ENCODE peak calls at places on chromosomes 16 and 17, in four cellular contexts. H is body of pancreas, G is lung, P is aorta. E is an unnamed sample. For H3K4me1 and H3K9me3, the result is how much of the 10 kb centered on the place peaks cover.

GRCh38 chr17:40864661-40865380 is 2.2 kb downstream of the KRT12 start:
- ATAC-seq in H (no peak), G (no peak), P (no peak), E (no peak)

GRCh38 chr16:30724641-30725464 is 23.4 kb upstream of the PHKG2 start:
- ATAC-seq in H (peak), G (peak), P (no peak), E (peak)

GRCh38 chr17:55895112-55895759 is 144.4 kb downstream of the PCTP start:
- ATAC-seq in H (no peak), G (no peak), P (peak), E (peak)

GRCh38 chr16:23484501-23485256 is 25.6 kb downstream of the GGA2 start:
- ATAC-seq in H (no peak), G (no peak), P (no peak), E (no peak)

GRCh38 chr16:85395913-85396878 is 216.9 kb upstream of the GSE1 start:
- ATAC-seq in H (no peak), G (no peak), P (peak), E (peak)

GRCh38 chr16:54165912-54166265 is 120.7 kb downstream of the IRX3 start:
- ATAC-seq in H (no peak), G (no peak), P (no peak), E (no peak)

GRCh38 chr16:84986102-84986501 is 25.2 kb downstream of the ZDHHC7 start:
- ATAC-seq in H (no peak), G (no peak), P (no peak), E (no peak)

GRCh38 chr16:58797137-58797801 is 63.2 kb upstream of the GOT2 start:
- ATAC-seq in H (no peak), G (no peak), P (no peak), E (no peak)

GRCh38 chr16:84952335-84953050 is 58.8 kb downstream of the ZDHHC7 start:
- ATAC-seq in H (peak), G (peak), P (peak), E (peak)

GRCh38 chr17:17504341-17505140 is 8.3 kb upstream of the RASD1 start:
- ATAC-seq in H (no peak), G (no peak), P (no peak), E (no peak)

GRCh38 chr16:89453662-89454321 is 36.6 kb downstream of the ANKRD11 start:
- ATAC-seq in H (peak), G (peak), P (peak), E (peak)

GRCh38 chr17:36673637-36674277 is 72.4 kb downstream of the MRM1 start:
- ATAC-seq in H (no peak), G (no peak), P (no peak), E (no peak)

GRCh38 chr16:87233928-87234327 is 83.3 kb downstream of the C16orf95 start:
- ATAC-seq in H (no peak), G (no peak), P (no peak), E (no peak)

GRCh38 chr17:67111808-67112207 is 67.5 kb downstream of the CACNG1 start:
- ATAC-seq in H (no peak), G (no peak), P (no peak), E (no peak)

GRCh38 chr16:31704138-31704537 is 169.5 kb upstream of the ZNF267 start:
- ATAC-seq in H (no peak), G (no peak), P (no peak), E (no peak)

GRCh38 chr17:46171939-46172338 is 21.3 kb downstream of the KANSL1 start:
- ATAC-seq in H (no peak), G (no peak), P (no peak), E (no peak)

GRCh38 chr16:75075688-75076268 is 40.8 kb downstream of the LDHD start:
- ATAC-seq in H (no peak), G (no peak), P (no peak), E (no peak)
- H3K4me1 ChIP-seq in H (under half), G (under half), P (under half), E (under half)

DNA sequence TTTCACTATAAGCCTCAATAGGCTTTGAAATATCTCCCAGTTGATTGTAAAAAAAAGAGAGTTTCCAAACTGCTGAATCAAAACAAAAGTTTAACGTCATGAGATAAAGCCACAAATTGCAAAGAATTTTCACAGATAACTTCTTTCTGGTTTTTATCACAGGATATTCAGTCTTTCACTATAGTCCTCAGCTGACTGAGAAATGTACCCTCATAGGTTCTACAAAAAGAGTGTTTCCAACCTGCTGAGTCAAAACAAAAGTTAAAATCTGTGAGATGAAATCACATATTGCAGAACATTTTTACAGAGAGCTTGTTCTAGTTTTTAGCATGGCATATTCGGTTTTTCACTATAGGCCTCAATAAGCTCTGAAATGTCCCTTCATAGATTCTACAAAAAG is 559.2 kb downstream of the KCNJ18 start:
- ATAC-seq in H (no peak), G (no peak), P (no peak), E (no peak)
- H3K9me3 ChIP-seq in H (under half), G (under half), P (under half), E (under half)

GRCh38 chr16:27325736-27326135 is 12.0 kb downstream of the IL4R start:
- ATAC-seq in H (no peak), G (no peak), P (no peak), E (no peak)

GRCh38 chr16:27323781-27324561 is 10.2 kb downstream of the IL4R start:
- ATAC-seq in H (no peak), G (no peak), P (no peak), E (no peak)

GRCh38 chr16:27322858-27323780 is 9.3 kb downstream of the IL4R start:
- ATAC-seq in H (peak), G (no peak), P (no peak), E (no peak)

GRCh38 chr16:27326251-27326650 is 12.5 kb downstream of the IL4R start:
- ATAC-seq in H (no peak), G (no peak), P (no peak), E (no peak)

GRCh38 chr16:27324851-27325301 is 11.1 kb downstream of the IL4R start:
- ATAC-seq in H (no peak), G (no peak), P (no peak), E (peak)
- H3K4me1 ChIP-seq in H (half or more), G (under half), P (under half), E (under half)

GRCh38 chr17:70905796-70906195 is 736.5 kb downstream of the KCNJ2 start:
- ATAC-seq in H (peak), G (no peak), P (peak), E (peak)

GRCh38 chr17:70901870-70902269 is 732.5 kb downstream of the KCNJ2 start:
- ATAC-seq in H (no peak), G (no peak), P (no peak), E (no peak)

DNA sequence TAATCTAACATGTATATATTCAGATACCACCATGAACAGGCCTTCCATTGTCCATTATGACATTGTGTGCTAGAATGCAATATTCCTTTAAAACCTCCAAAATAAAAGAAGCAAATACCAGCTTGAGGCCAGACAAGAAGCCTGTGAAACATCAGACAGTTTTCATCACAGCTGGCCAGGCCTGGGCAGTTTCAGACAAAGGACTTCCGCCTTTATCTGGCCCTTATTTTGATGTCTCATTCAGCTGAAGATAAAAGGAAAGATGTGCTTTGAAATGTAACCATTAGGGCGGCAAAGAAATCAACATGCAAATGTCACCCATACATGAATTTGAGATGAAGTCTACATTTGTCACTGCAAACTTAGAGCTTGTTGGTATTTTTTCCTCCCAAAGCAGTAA is 737.5 kb downstream of the KCNJ2 start:
- ATAC-seq in H (no peak), G (no peak), P (no peak), E (no peak)
- H3K9me3 ChIP-seq in H (under half), G (under half), P (under half), E (under half)

GRCh38 chr17:77148959-77149510 is 8.3 kb downstream of the SEC14L1 start:
- ATAC-seq in H (no peak), G (no peak), P (no peak), E (no peak)
- H3K4me1 ChIP-seq in H (half or more), G (under half), P (under half), E (half or more)

GRCh38 chr17:83183150-83183820 is 103.9 kb downstream of the METRNL start:
- ATAC-seq in H (no peak), G (no peak), P (no peak), E (no peak)

GRCh38 chr17:83186751-83187421 is 107.5 kb downstream of the METRNL start:
- ATAC-seq in H (no peak), G (no peak), P (no peak), E (no peak)

GRCh38 chr17:83186226-83186625 is 106.8 kb downstream of the METRNL start:
- ATAC-seq in H (no peak), G (no peak), P (no peak), E (no peak)

GRCh38 chr17:83183951-83184506 is 104.6 kb downstream of the METRNL start:
- ATAC-seq in H (no peak), G (no peak), P (peak), E (no peak)

GRCh38 chr17:83185023-83186002 is 105.9 kb downstream of the METRNL start:
- ATAC-seq in H (no peak), G (no peak), P (no peak), E (no peak)
- H3K9me3 ChIP-seq in H (under half), G (under half), P (under half), E (under half)

GRCh38 chr17:306116-306515 is 46.5 kb downstream of the RPH3AL start:
- ATAC-seq in H (no peak), G (no peak), P (no peak), E (no peak)
- H3K4me1 ChIP-seq in H (under half), G (under half), P (under half), E (under half)

DNA sequence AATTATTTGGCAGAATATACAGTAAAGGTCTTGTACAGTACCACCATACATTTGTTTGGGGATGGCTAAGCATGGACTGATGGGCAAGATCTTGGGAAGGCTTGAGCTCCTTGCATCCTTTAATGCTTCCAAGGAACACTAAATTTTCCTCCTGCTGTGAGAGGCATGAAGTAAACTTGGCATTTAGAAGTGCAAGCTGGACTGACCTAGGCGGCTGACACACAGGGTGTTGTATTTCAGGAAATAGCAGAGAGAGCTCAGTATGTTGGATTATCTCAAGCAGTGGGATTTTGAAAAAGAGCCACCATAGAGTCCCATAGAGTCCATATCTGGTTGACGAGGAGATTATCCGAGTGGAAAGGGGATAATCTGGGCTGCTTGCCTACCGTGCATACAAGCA is 2137.1 kb downstream of the TP53TG3F start:
- ATAC-seq in H (no peak), G (no peak), P (no peak), E (no peak)
- H3K9me3 ChIP-seq in H (under half), G (under half), P (under half), E (under half)

GRCh38 chr17:9974460-9975381 is 69.7 kb upstream of the RCVRN start:
- ATAC-seq in H (no peak), G (no peak), P (peak), E (peak)

GRCh38 chr17:9973689-9974459 is 68.8 kb upstream of the RCVRN start:
- ATAC-seq in H (no peak), G (no peak), P (no peak), E (no peak)

GRCh38 chr17:9969301-9969935 is 64.3 kb upstream of the RCVRN start:
- ATAC-seq in H (no peak), G (no peak), P (no peak), E (no peak)

GRCh38 chr17:9968881-9969280 is 63.8 kb upstream of the RCVRN start:
- ATAC-seq in H (no peak), G (no peak), P (no peak), E (no peak)

DNA sequence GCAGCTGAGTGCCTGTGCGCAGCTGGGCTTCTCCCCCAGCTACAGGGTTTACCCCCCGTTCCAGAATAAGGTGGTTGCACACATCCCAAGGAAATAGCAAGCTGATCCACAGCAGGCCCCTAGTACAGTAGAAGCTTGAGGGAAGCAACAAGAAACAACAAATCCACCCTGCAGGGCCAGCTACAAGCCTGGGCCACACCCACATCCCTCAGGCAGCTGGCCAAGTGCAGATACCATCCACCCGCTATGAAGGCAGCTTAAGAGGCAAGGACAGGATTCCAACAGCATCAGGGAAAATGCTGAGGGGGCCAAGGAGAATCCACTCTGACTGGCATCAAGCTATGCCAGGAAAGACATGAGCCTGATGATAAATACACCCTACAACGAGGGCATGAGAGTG is 66.9 kb upstream of the RCVRN start:
- ATAC-seq in H (no peak), G (no peak), P (no peak), E (peak)
- H3K4me1 ChIP-seq in H (under half), G (under half), P (under half), E (under half)

GRCh38 chr16:35352431-35352830 is 1893.0 kb downstream of the TP53TG3F start:
- ATAC-seq in H (no peak), G (no peak), P (no peak), E (no peak)
- H3K9me3 ChIP-seq in H (under half), G (under half), P (under half), E (under half)